ENCODE peak calls at places on chromosomes 16 and 17, in eight cellular contexts. P is A549, O is HCT116, S is adrenal gland, C is Peyer's patch, G is ovary, B is GM12891, A is HepG2. Z is an unnamed sample.

GRCh38 chr17:35315283-35315682 is 58.1 kb downstream of the SLFN11 start:
- DNase-seq in P (peak), O (no peak), S (peak), C (no peak), G (peak), B (no peak), A (no peak), Z (no peak)

GRCh38 chr16:69513180-69513966 is 52.4 kb upstream of the NFAT5 start:
- DNase-seq in P (no peak), O (no peak), S (no peak), C (no peak), G (no peak), B (no peak), A (no peak), Z (no peak)

GRCh38 chr17:61139219-61139618 is 260.4 kb upstream of the TBX2 start:
- DNase-seq in P (no peak), O (no peak), S (no peak), C (no peak), G (no peak), B (peak), A (no peak), Z (no peak)

GRCh38 chr16:80038566-80038965 is 438.0 kb upstream of the MAF start:
- DNase-seq in P (no peak), O (no peak), S (no peak), C (no peak), G (no peak), B (no peak), A (no peak), Z (no peak)

GRCh38 chr16:3458278-3458851 is 14.9 kb downstream of the NAA60 start:
- DNase-seq in P (peak), O (no peak), S (peak), C (peak), G (peak), B (no peak), A (no peak), Z (no peak)

GRCh38 chr17:1898872-1899271 is 69.1 kb downstream of the RPA1 start:
- DNase-seq in P (no peak), O (no peak), S (no peak), C (no peak), G (no peak), B (no peak), A (no peak), Z (no peak)

GRCh38 chr17:18079543-18079942 is 8.2 kb upstream of the DRG2 start:
- DNase-seq in P (no peak), O (no peak), S (no peak), C (no peak), G (no peak), B (no peak), A (no peak), Z (no peak)

GRCh38 chr16:15855704-15856003 is 1.2 kb downstream of the MYH11 start:
- DNase-seq in P (no peak), O (no peak), S (no peak), C (no peak), G (no peak), B (no peak), A (no peak), Z (no peak)

GRCh38 chr16:54171855-54172537 is 114.6 kb downstream of the IRX3 start:
- DNase-seq in P (no peak), O (no peak), S (no peak), C (no peak), G (no peak), B (no peak), A (peak), Z (no peak)

DNA sequence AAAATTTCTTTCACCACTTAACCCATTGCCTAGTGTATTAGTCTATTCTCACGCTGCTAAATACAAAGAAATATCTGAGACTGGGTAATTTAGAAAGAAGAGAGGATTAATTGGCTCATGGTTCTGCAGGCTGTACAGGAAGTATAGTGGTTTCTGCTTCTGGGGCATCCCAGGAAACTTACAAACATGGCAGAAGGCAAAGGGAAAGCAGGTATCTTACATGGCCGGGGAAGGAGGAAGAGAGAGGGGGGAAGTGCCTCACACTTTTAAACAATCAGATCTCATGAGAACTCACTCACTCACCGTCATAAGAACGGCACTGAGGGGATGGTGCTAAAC is 931.4 kb upstream of the SOX9 start:
- DNase-seq in P (no peak), O (no peak), S (no peak), C (no peak), G (no peak), B (no peak), A (no peak), Z (no peak)
- TF ChIP-seq POLR2A in P (no peak), O (no peak), S (no peak), C (no peak), G (no peak), B (no peak), A (no peak), Z (no peak)

GRCh38 chr17:80832888-80833583 is 158.6 kb upstream of the CHMP6 start:
- DNase-seq in P (peak), O (peak), S (peak), C (peak), G (peak), B (peak), A (peak), Z (peak)
- TF ChIP-seq POLR2A in P (no peak), O (no peak), S (peak), C (peak), G (peak), B (peak), A (no peak), Z (no peak)

GRCh38 chr17:73357981-73358380 is 46.2 kb upstream of the CDC42EP4 start:
- DNase-seq in P (no peak), O (no peak), S (no peak), C (peak), G (no peak), B (no peak), A (no peak), Z (no peak)

GRCh38 chr17:73359255-73359816 is 47.5 kb upstream of the CDC42EP4 start:
- DNase-seq in P (no peak), O (no peak), S (no peak), C (no peak), G (no peak), B (no peak), A (no peak), Z (no peak)

GRCh38 chr17:73360961-73361761 is 49.4 kb upstream of the CDC42EP4 start:
- DNase-seq in P (no peak), O (no peak), S (no peak), C (no peak), G (no peak), B (no peak), A (no peak), Z (no peak)

GRCh38 chr17:73358668-73359067 is 46.9 kb upstream of the CDC42EP4 start:
- DNase-seq in P (no peak), O (no peak), S (no peak), C (no peak), G (no peak), B (no peak), A (no peak), Z (no peak)

DNA sequence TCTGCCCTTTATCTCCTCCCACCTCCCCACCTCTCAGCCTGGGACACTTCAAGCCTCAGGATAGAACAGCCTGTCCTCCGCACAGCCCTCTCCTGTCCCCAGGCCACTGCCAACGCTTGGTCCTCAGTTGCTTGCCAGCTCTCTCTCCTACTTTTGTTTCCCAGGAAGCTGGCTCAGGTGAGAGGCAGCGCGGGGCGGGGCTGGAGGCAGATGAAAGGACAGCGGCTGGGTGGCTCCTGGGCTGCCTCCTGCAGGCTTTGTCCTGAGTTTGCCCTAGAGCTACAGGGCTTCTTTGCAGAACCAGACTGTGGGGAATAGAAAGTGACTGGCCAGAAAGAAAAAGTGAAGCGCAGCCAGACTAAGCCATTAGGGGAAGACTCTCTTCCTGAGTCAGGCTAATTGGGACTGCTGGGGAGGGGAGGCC is 48.2 kb upstream of the CDC42EP4 start:
- DNase-seq in P (no peak), O (peak), S (no peak), C (peak), G (no peak), B (no peak), A (peak), Z (peak)
- TF ChIP-seq POLR2A in P (no peak), O (no peak), S (no peak), C (no peak), G (no peak), B (no peak), A (no peak), Z (no peak)

DNA sequence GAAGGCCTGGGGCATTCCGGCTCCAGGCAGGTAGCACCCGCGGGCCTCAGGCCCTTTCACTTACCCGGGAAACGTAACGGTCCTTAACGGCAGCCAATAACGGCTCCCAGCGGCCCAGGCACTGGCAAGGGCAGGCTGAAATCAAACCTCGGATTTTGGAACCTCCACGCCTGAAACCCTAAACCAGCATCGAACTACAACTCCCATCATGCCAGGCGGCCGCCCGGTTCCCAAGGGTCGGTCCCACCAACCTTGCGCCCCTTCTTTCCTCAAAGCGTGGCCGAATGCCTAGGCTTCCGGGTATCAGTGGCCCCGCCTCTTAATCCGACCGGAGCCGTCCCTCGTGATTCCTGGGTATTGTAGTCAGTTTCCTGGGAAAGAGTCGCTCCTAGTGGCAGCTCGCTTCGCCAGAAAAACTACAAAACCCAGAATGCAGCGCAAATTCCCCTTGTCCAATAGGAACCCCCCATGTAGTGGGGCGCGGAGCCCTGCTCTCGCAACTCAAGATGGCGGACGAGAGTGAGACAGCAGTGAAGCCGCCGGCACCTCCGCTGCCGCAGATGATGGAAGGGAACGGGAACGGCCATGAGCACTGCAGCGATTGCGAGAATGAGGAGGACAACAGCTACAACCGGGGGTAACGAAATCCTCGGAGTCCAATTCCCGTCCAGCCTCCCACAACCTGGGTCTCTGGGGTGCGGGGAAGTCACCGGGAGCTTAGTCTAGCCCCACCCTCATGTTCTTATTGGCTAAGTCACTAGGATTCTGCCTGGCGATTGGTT is at the start of gene NMT1:
- DNase-seq in P (peak), O (peak), S (peak), C (peak), G (peak), B (peak), A (peak), Z (peak)
- TF ChIP-seq POLR2A in P (peak), O (peak), S (peak), C (peak), G (peak), B (peak), A (peak), Z (peak)

Z was measured in upper lobe of left lung.